ENCODE peak calls at places on chromosomes 3 and 15, in six cellular contexts. One of them, this sample, is unnamed.

GRCh38 chr15:75353604-75354003 is 6.8 kb downstream of the NEIL1 start:
- DNase-seq in fibroblast of pulmonary artery: no peak
- DNase-seq in upper lobe of right lung: no peak
- DNase-seq in CD4-positive, alpha-beta memory T cell: no peak
- DNase-seq in colonic mucosa: no peak
- DNase-seq in GM10248: no peak
- DNase-seq in this sample: no peak

GRCh38 chr3:149393355-149394165 is 16.1 kb upstream of the TM4SF1 start:
- DNase-seq in upper lobe of right lung: peak
- DNase-seq in fibroblast of pulmonary artery: peak
- DNase-seq in colonic mucosa: peak
- DNase-seq in CD4-positive, alpha-beta memory T cell: no peak
- DNase-seq in GM10248: peak
- DNase-seq in this sample: no peak

GRCh38 chr3:169661567-169662214 is 1.8 kb downstream of the MECOM start:
- DNase-seq in GM10248: peak
- DNase-seq in upper lobe of right lung: peak
- DNase-seq in fibroblast of pulmonary artery: peak
- DNase-seq in colonic mucosa: peak
- DNase-seq in CD4-positive, alpha-beta memory T cell: no peak
- DNase-seq in this sample: no peak

GRCh38 chr15:70853855-70854668 is at the start of gene LARP6:
- DNase-seq in CD4-positive, alpha-beta memory T cell: peak
- DNase-seq in fibroblast of pulmonary artery: peak
- DNase-seq in upper lobe of right lung: no peak
- DNase-seq in GM10248: peak
- DNase-seq in colonic mucosa: no peak
- DNase-seq in this sample: no peak

GRCh38 chr15:94671845-94672524 is 440.6 kb downstream of the MCTP2 start:
- DNase-seq in colonic mucosa: no peak
- DNase-seq in GM10248: no peak
- DNase-seq in fibroblast of pulmonary artery: peak
- DNase-seq in CD4-positive, alpha-beta memory T cell: no peak
- DNase-seq in upper lobe of right lung: no peak
- DNase-seq in this sample: no peak

GRCh38 chr3:81871358-81872152 is 110.1 kb upstream of the GBE1 start:
- DNase-seq in upper lobe of right lung: no peak
- DNase-seq in GM10248: no peak
- DNase-seq in CD4-positive, alpha-beta memory T cell: no peak
- DNase-seq in fibroblast of pulmonary artery: peak
- DNase-seq in colonic mucosa: no peak
- DNase-seq in this sample: no peak

GRCh38 chr15:68052431-68052830 is 1.7 kb upstream of the PIAS1 start:
- DNase-seq in CD4-positive, alpha-beta memory T cell: no peak
- DNase-seq in upper lobe of right lung: no peak
- DNase-seq in GM10248: no peak
- DNase-seq in fibroblast of pulmonary artery: no peak
- DNase-seq in colonic mucosa: no peak
- DNase-seq in this sample: no peak

GRCh38 chr15:88894819-88895767 is at the start of gene HAPLN3:
- DNase-seq in colonic mucosa: peak
- DNase-seq in CD4-positive, alpha-beta memory T cell: peak
- DNase-seq in GM10248: peak
- DNase-seq in upper lobe of right lung: no peak
- DNase-seq in fibroblast of pulmonary artery: peak
- DNase-seq in this sample: no peak

GRCh38 chr15:90099868-90100854 is 2.1 kb downstream of the IDH2 start:
- DNase-seq in CD4-positive, alpha-beta memory T cell: no peak
- DNase-seq in fibroblast of pulmonary artery: peak
- DNase-seq in upper lobe of right lung: no peak
- DNase-seq in colonic mucosa: peak
- DNase-seq in GM10248: peak
- DNase-seq in this sample: no peak

GRCh38 chr3:72259755-72260589 is 475.0 kb upstream of the PROK2 start:
- DNase-seq in GM10248: no peak
- DNase-seq in upper lobe of right lung: no peak
- DNase-seq in CD4-positive, alpha-beta memory T cell: no peak
- DNase-seq in colonic mucosa: no peak
- DNase-seq in fibroblast of pulmonary artery: no peak
- DNase-seq in this sample: no peak

GRCh38 chr3:184765730-184766074 is 46.3 kb upstream of the VPS8 start:
- DNase-seq in upper lobe of right lung: no peak
- DNase-seq in CD4-positive, alpha-beta memory T cell: no peak
- DNase-seq in colonic mucosa: no peak
- DNase-seq in GM10248: peak
- DNase-seq in fibroblast of pulmonary artery: no peak
- DNase-seq in this sample: no peak

GRCh38 chr3:178810173-178810572 is 261.4 kb downstream of the ZMAT3 start:
- DNase-seq in upper lobe of right lung: no peak
- DNase-seq in fibroblast of pulmonary artery: no peak
- DNase-seq in CD4-positive, alpha-beta memory T cell: no peak
- DNase-seq in GM10248: no peak
- DNase-seq in colonic mucosa: no peak
- DNase-seq in this sample: no peak

GRCh38 chr3:99938270-99938955 is 120.8 kb downstream of the CMSS1 start:
- DNase-seq in colonic mucosa: no peak
- DNase-seq in fibroblast of pulmonary artery: peak
- DNase-seq in upper lobe of right lung: no peak
- DNase-seq in CD4-positive, alpha-beta memory T cell: no peak
- DNase-seq in GM10248: peak
- DNase-seq in this sample: no peak

GRCh38 chr3:183555541-183556081 is at the start of gene KLHL6:
- DNase-seq in upper lobe of right lung: peak
- DNase-seq in GM10248: peak
- DNase-seq in CD4-positive, alpha-beta memory T cell: peak
- DNase-seq in colonic mucosa: peak
- DNase-seq in fibroblast of pulmonary artery: peak
- DNase-seq in this sample: no peak

GRCh38 chr3:187763850-187764648 is 18.8 kb upstream of the BCL6 start:
- DNase-seq in upper lobe of right lung: no peak
- DNase-seq in CD4-positive, alpha-beta memory T cell: no peak
- DNase-seq in colonic mucosa: no peak
- DNase-seq in fibroblast of pulmonary artery: no peak
- DNase-seq in GM10248: no peak
- DNase-seq in this sample: no peak

GRCh38 chr15:49423021-49423420 is at the start of gene FGF7:
- DNase-seq in upper lobe of right lung: no peak
- DNase-seq in colonic mucosa: no peak
- DNase-seq in CD4-positive, alpha-beta memory T cell: no peak
- DNase-seq in GM10248: no peak
- DNase-seq in fibroblast of pulmonary artery: peak
- DNase-seq in this sample: no peak

This sample was measured in chondrocyte.